ENCODE peak calls at places on chromosome 11, in nine cellular contexts. Z is cardiac fibroblast, S is NB4, X is Peyer's patch, V is thoracic aorta, H is AG04450, I is tibial artery, W is AG09309, G is endodermal cell. R is an unnamed sample.

GRCh38 chr11:132318421-132319157 is 948.2 kb downstream of the NTM start:
- DNase-seq in Z (peak; percentile 3), S (no peak), X (no peak), V (no peak), H (no peak), I (no peak), W (peak; percentile 18), G (no peak), R (no peak)

GRCh38 chr11:65487467-65488272 is 11.2 kb upstream of the MALAT1 start:
- DNase-seq in Z (peak; percentile 100), S (peak; percentile 66), X (peak; percentile 90), V (peak; percentile 99), H (peak; percentile 100), I (peak; percentile 100), W (peak; percentile 100), G (peak; percentile 99), R (peak; percentile 100)

GRCh38 chr11:126415128-126415527 is 59.6 kb downstream of the ST3GAL4 start:
- DNase-seq in Z (peak; percentile 97), S (no peak), X (peak; percentile 71), V (peak; percentile 61), H (peak; percentile 52), I (peak; percentile 92), W (peak; percentile 16), G (no peak), R (peak; percentile 85)

GRCh38 chr11:12120031-12121008 is 9.9 kb downstream of the MICAL2 start:
- DNase-seq in Z (peak; percentile 38), S (no peak), X (no peak), V (no peak), H (no peak), I (no peak), W (no peak), G (no peak), R (peak; percentile 53)

GRCh38 chr11:44208976-44209603 is 100.8 kb downstream of the ALX4 start:
- DNase-seq in Z (no peak), S (no peak), X (no peak), V (no peak), H (no peak), I (no peak), W (no peak), G (no peak), R (peak; percentile 25)

GRCh38 chr11:88175707-88176066 is 444 bp upstream of the RAB38 start:
- DNase-seq in Z (no peak), S (no peak), X (no peak), V (no peak), H (no peak), I (no peak), W (no peak), G (peak; percentile 73), R (no peak)

GRCh38 chr11:65636810-65637557 is 917 bp upstream of the SIPA1 start:
- DNase-seq in Z (no peak), S (no peak), X (no peak), V (no peak), H (no peak), I (no peak), W (no peak), G (no peak), R (no peak)

GRCh38 chr11:59510917-59511589 is at the start of gene OR4D9:
- DNase-seq in Z (peak; percentile 3), S (peak; percentile 57), X (no peak), V (no peak), H (no peak), I (no peak), W (no peak), G (no peak), R (no peak)

GRCh38 chr11:119532551-119532950 is 109.6 kb upstream of the THY1 start:
- DNase-seq in Z (no peak), S (no peak), X (no peak), V (no peak), H (no peak), I (no peak), W (no peak), G (peak; percentile 28), R (no peak)

GRCh38 chr11:78432058-78432515 is 14.5 kb upstream of the GAB2 start:
- DNase-seq in Z (peak; percentile 40), S (peak; percentile 40), X (no peak), V (no peak), H (no peak), I (no peak), W (no peak), G (peak; percentile 68), R (peak; percentile 39)

GRCh38 chr11:96049426-96049825 is 125.5 kb upstream of the MTMR2 start:
- DNase-seq in Z (peak; percentile 71), S (no peak), X (no peak), V (no peak), H (no peak), I (no peak), W (no peak), G (no peak), R (peak; percentile 80)

GRCh38 chr11:114290503-114291239 is 5.5 kb upstream of the NNMT start:
- DNase-seq in Z (peak; percentile 59), S (no peak), X (no peak), V (no peak), H (no peak), I (no peak), W (no peak), G (no peak), R (no peak)

DNA sequence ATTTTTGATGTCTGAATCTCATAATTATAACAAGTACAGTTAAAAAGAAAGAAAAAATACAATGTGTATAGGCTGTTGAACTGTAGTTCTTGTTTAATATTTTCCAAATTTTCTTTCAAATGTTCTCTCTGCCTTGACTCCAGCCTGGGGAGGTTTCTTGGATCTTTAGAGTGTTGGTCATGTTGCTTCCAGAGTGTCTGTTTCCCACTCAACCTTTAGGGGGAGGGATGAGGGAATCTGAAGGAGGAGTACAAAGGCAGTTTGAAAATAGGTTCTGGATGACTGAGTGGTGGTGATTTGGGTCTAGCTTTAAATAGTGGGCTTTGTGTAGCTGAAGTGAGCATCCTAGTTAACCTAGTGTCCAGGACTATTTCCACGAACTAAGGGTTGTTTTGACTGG is 2.0 kb downstream of the CTNND1 start:
- DNase-seq in Z (peak; percentile 54), S (no peak), X (no peak), V (no peak), H (no peak), I (no peak), W (no peak), G (no peak), R (peak; percentile 59)
- TF ChIP-seq CTCF in Z (peak; percentile 51), S (no peak), X (no peak), V (no peak), H (peak; percentile 59), I (peak; percentile 18), W (peak; percentile 49), G (peak; percentile 68), R (peak; percentile 52)

GRCh38 chr11:407651-408080 is 7.1 kb downstream of the SIGIRR start:
- DNase-seq in Z (no peak), S (no peak), X (no peak), V (no peak), H (no peak), I (no peak), W (no peak), G (no peak), R (no peak)
- H3K4me3 ChIP-seq in Z (no peak overlapping the region), S (no peak overlapping the region), X (peak overlapping the region; percentile 24), V (peak overlapping the region; percentile 57), H (no peak overlapping the region), I (peak overlapping the region; percentile 56), W (no peak overlapping the region), G (no peak overlapping the region), R (no peak overlapping the region)

GRCh38 chr11:47689480-47689879 is 25.7 kb downstream of the AGBL2 start:
- DNase-seq in Z (no peak), S (no peak), X (no peak), V (no peak), H (no peak), I (no peak), W (no peak), G (no peak), R (no peak)
- TF ChIP-seq CTCF in Z (no peak), S (no peak), X (no peak), V (no peak), H (no peak), I (no peak), W (no peak), G (no peak), R (no peak)

GRCh38 chr11:92222701-92223100 is 1.9 kb upstream of the FAT3 start:
- DNase-seq in Z (no peak), S (no peak), X (no peak), V (no peak), H (no peak), I (no peak), W (no peak), G (peak; percentile 60), R (no peak)

GRCh38 chr11:92225206-92225562 is 566 bp downstream of the FAT3 start:
- DNase-seq in Z (no peak), S (no peak), X (no peak), V (no peak), H (no peak), I (no peak), W (no peak), G (peak; percentile 79), R (no peak)

GRCh38 chr11:92226331-92227232 is 2.0 kb downstream of the FAT3 start:
- DNase-seq in Z (no peak), S (no peak), X (no peak), V (no peak), H (no peak), I (no peak), W (no peak), G (peak; percentile 94), R (no peak)

GRCh38 chr11:92225563-92226308 is 1.1 kb downstream of the FAT3 start:
- DNase-seq in Z (no peak), S (no peak), X (peak; percentile 37), V (no peak), H (no peak), I (peak; percentile 36), W (no peak), G (peak; percentile 85), R (no peak)

GRCh38 chr11:92224394-92225205 is at the start of gene FAT3:
- DNase-seq in Z (peak; percentile 44), S (no peak), X (peak; percentile 42), V (no peak), H (peak; percentile 4), I (no peak), W (peak; percentile 3), G (peak; percentile 90), R (peak; percentile 12)
- H3K4me3 ChIP-seq in Z (peak within 1 kb of the TSS; percentile 25), S (no peak within 1 kb of the TSS), X (peak within 1 kb of the TSS; percentile 15), V (peak within 1 kb of the TSS; percentile 85), H (peak within 1 kb of the TSS; percentile 52), I (peak within 1 kb of the TSS; percentile 73), W (peak within 1 kb of the TSS; percentile 45), G (peak within 1 kb of the TSS; percentile 87), R (no peak within 1 kb of the TSS)

DNA sequence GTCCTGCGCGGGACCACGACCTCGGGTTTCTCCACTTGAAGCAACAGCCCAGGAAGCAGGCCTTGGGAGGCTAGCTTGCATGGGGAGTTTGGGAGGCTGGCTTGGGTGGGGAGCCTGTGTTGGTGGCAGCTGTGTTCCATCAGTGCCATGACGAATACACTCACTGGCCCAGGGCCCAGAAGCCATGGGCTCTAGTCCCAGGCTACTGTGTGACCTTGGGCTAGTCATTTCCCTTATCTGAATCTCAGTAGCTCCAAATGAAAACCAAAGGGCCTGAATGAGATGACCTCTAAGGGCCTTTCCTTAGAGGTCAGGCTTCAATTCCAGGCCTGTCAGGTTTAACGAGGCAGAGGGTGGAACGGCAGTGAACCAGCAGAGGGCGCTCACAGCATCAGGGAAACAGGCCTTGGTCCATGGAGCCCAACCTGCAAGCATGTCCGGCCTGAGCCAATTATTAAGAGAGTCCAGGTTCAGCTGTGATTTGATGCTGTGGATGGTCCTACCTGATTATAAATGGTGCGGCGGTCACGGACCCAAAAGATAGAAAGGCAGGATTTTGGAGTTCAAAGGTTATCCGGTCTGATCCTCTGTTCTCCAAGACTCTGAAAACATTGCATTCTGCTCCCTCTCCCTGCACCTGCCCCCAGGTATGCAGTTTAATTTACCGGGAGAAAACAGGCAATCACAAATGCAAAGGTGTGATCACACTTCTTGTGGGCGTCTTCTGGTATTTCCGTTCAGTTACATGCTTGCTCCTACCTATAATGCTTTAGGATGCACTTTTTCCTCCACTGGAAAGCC is 15.9 kb downstream of the PTPN5 start:
- DNase-seq in Z (peak; percentile 46), S (peak; percentile 66), X (peak; percentile 73), V (no peak), H (no peak), I (no peak), W (no peak), G (peak; percentile 96), R (peak; percentile 54)
- TF ChIP-seq CTCF in Z (peak; percentile 84), S (peak; percentile 85), X (no peak), V (no peak), H (peak; percentile 58), I (no peak), W (peak; percentile 74), G (peak; percentile 96), R (peak; percentile 77)

R was measured in fibroblast of mammary gland.